ENCODE peak calls at places on chromosomes 5 and 9, in ten cellular contexts. I is omental fat pad; H is endothelial cell; Y is stimulated activated CD8-positive, alpha-beta memory T cell treated with anti-CD3 and anti-CD28 coated beads, Interleukin-2, amount 100 ng/mL, for 1 hour; P is DMS153; V is left kidney; L is ACHN; B is left ventricle myocardium superior; E is HFFc6; K is iris pigment epithelial cell. M is an unnamed sample.

GRCh38 chr5:14509556-14509955 is 72.0 kb upstream of the OTULINL start:
- DNase-seq in I (no peak), H (no peak), Y (no peak), P (no peak), V (no peak), L (no peak), B (no peak), E (no peak), K (no peak), M (no peak)

GRCh38 chr5:172319708-172320441 is 36.3 kb upstream of the UBTD2 start:
- DNase-seq in I (no peak), H (no peak), Y (no peak), P (no peak), V (no peak), L (no peak), B (no peak), E (no peak), K (no peak), M (peak; percentile 39)

GRCh38 chr9:38392235-38393127 is at the start of gene ALDH1B1:
- DNase-seq in I (peak; percentile 54), H (peak; percentile 89), Y (peak; percentile 41), P (peak; percentile 55), V (peak; percentile 95), L (peak; percentile 83), B (peak; percentile 93), E (peak; percentile 75), K (peak; percentile 87), M (peak; percentile 83)

GRCh38 chr5:150112211-150113046 is 26.1 kb upstream of the CSF1R start:
- DNase-seq in I (no peak), H (no peak), Y (no peak), P (no peak), V (no peak), L (peak; percentile 20), B (peak; percentile 74), E (peak; percentile 89), K (peak; percentile 88), M (peak; percentile 83)

GRCh38 chr9:20297646-20298084 is 324.6 kb downstream of the MLLT3 start:
- DNase-seq in I (no peak), H (no peak), Y (no peak), P (no peak), V (no peak), L (no peak), B (no peak), E (peak; percentile 62), K (peak; percentile 92), M (peak; percentile 10)

GRCh38 chr5:27472000-27472763 is 433.8 kb upstream of the CDH9 start:
- DNase-seq in I (no peak), H (peak; percentile 65), Y (no peak), P (peak; percentile 86), V (no peak), L (peak; percentile 11), B (peak; percentile 15), E (peak; percentile 28), K (peak; percentile 40), M (no peak)

GRCh38 chr9:91424403-91425176 is 958 bp upstream of the NFIL3 start:
- DNase-seq in I (peak; percentile 87), H (peak; percentile 48), Y (no peak), P (peak; percentile 27), V (peak; percentile 83), L (peak; percentile 72), B (peak; percentile 90), E (peak; percentile 76), K (peak; percentile 90), M (peak; percentile 95)

GRCh38 chr5:64147849-64148441 is 17.7 kb upstream of the RNF180 start:
- DNase-seq in I (no peak), H (peak; percentile 66), Y (no peak), P (no peak), V (peak; percentile 76), L (peak; percentile 16), B (peak; percentile 65), E (peak; percentile 25), K (peak; percentile 51), M (peak; percentile 36)

GRCh38 chr5:50302815-50303490 is 138.1 kb downstream of the EMB start:
- DNase-seq in I (no peak), H (no peak), Y (no peak), P (peak; percentile 1), V (no peak), L (peak; percentile 72), B (no peak), E (peak; percentile 15), K (peak; percentile 4), M (no peak)

GRCh38 chr9:22395585-22396205 is 50.9 kb upstream of the DMRTA1 start:
- DNase-seq in I (no peak), H (no peak), Y (no peak), P (no peak), V (no peak), L (no peak), B (no peak), E (peak; percentile 31), K (peak; percentile 87), M (no peak)

GRCh38 chr5:38016835-38017234 is 177.0 kb upstream of the GDNF start:
- DNase-seq in I (no peak), H (no peak), Y (no peak), P (no peak), V (peak; percentile 55), L (no peak), B (no peak), E (no peak), K (no peak), M (no peak)

GRCh38 chr9:886886-887285 is 45.4 kb downstream of the DMRT1 start:
- DNase-seq in I (no peak), H (no peak), Y (no peak), P (no peak), V (no peak), L (no peak), B (no peak), E (no peak), K (no peak), M (no peak)

GRCh38 chr5:151184316-151185042 is 26.9 kb upstream of the ANXA6 start:
- DNase-seq in I (no peak), H (no peak), Y (no peak), P (no peak), V (no peak), L (no peak), B (no peak), E (no peak), K (no peak), M (no peak)

GRCh38 chr5:142748568-142749249 is 21.5 kb upstream of the ARHGAP26 start:
- DNase-seq in I (no peak), H (no peak), Y (peak; percentile 32), P (no peak), V (peak; percentile 40), L (peak; percentile 60), B (peak; percentile 46), E (no peak), K (no peak), M (no peak)

GRCh38 chr5:66143473-66144073 is 527 bp upstream of the SREK1 start:
- DNase-seq in I (no peak), H (no peak), Y (no peak), P (no peak), V (no peak), L (no peak), B (no peak), E (no peak), K (peak; percentile 1), M (no peak)

GRCh38 chr5:68780299-68780960 is 313.4 kb upstream of the SLC30A5 start:
- DNase-seq in I (no peak), H (no peak), Y (no peak), P (no peak), V (no peak), L (no peak), B (no peak), E (no peak), K (no peak), M (no peak)

GRCh38 chr5:119158144-119158543 is 87.3 kb downstream of the DMXL1 start:
- DNase-seq in I (no peak), H (no peak), Y (no peak), P (no peak), V (no peak), L (no peak), B (no peak), E (no peak), K (no peak), M (no peak)

GRCh38 chr5:63351164-63351563 is 611.1 kb downstream of the HTR1A start:
- DNase-seq in I (no peak), H (no peak), Y (no peak), P (no peak), V (no peak), L (no peak), B (no peak), E (no peak), K (no peak), M (no peak)

M was measured in fibroblast of gingiva.